ENCODE peak calls at places on chromosome 16, in nine cellular contexts. One of them, this sample, is unnamed.

GRCh38 chr16:82832861-82833260 is 206.1 kb downstream of the CDH13 start:
- DNase-seq in body of pancreas: no peak
- DNase-seq in lung: no peak
- DNase-seq in AG09309: peak; percentile 46
- DNase-seq in fibroblast of pulmonary artery: peak; percentile 37
- DNase-seq in Peyer's patch: no peak
- DNase-seq in PC-9: no peak
- DNase-seq in tibial nerve: no peak
- DNase-seq in CD4-positive, alpha-beta T cell: no peak
- DNase-seq in this sample: no peak

GRCh38 chr16:14302031-14302398 is 230.9 kb downstream of the MRTFB start:
- DNase-seq in body of pancreas: peak; percentile 81
- DNase-seq in lung: no peak
- DNase-seq in AG09309: no peak
- DNase-seq in fibroblast of pulmonary artery: peak; percentile 66
- DNase-seq in Peyer's patch: peak; percentile 72
- DNase-seq in PC-9: peak; percentile 89
- DNase-seq in tibial nerve: no peak
- DNase-seq in CD4-positive, alpha-beta T cell: no peak
- DNase-seq in this sample: no peak

GRCh38 chr16:53864819-53865491 is 161.0 kb downstream of the FTO start:
- DNase-seq in body of pancreas: no peak
- DNase-seq in lung: no peak
- DNase-seq in AG09309: no peak
- DNase-seq in fibroblast of pulmonary artery: no peak
- DNase-seq in Peyer's patch: no peak
- DNase-seq in PC-9: no peak
- DNase-seq in tibial nerve: no peak
- DNase-seq in CD4-positive, alpha-beta T cell: no peak
- DNase-seq in this sample: no peak

GRCh38 chr16:69188716-69189115 is 1.8 kb downstream of the SNTB2 start:
- DNase-seq in body of pancreas: no peak
- DNase-seq in lung: no peak
- DNase-seq in AG09309: no peak
- DNase-seq in fibroblast of pulmonary artery: peak; percentile 40
- DNase-seq in Peyer's patch: no peak
- DNase-seq in PC-9: no peak
- DNase-seq in tibial nerve: no peak
- DNase-seq in CD4-positive, alpha-beta T cell: no peak
- DNase-seq in this sample: no peak

GRCh38 chr16:72468582-72468981 is 296.6 kb upstream of the PMFBP1 start:
- DNase-seq in body of pancreas: no peak
- DNase-seq in lung: no peak
- DNase-seq in AG09309: no peak
- DNase-seq in fibroblast of pulmonary artery: peak; percentile 49
- DNase-seq in Peyer's patch: no peak
- DNase-seq in PC-9: no peak
- DNase-seq in tibial nerve: no peak
- DNase-seq in CD4-positive, alpha-beta T cell: no peak
- DNase-seq in this sample: no peak

GRCh38 chr16:85398688-85399582 is 214.2 kb upstream of the GSE1 start:
- DNase-seq in body of pancreas: no peak
- DNase-seq in lung: no peak
- DNase-seq in AG09309: no peak
- DNase-seq in fibroblast of pulmonary artery: no peak
- DNase-seq in Peyer's patch: no peak
- DNase-seq in PC-9: no peak
- DNase-seq in tibial nerve: no peak
- DNase-seq in CD4-positive, alpha-beta T cell: no peak
- DNase-seq in this sample: no peak

GRCh38 chr16:57971848-57972247 is 920 bp upstream of the CNGB1 start:
- DNase-seq in body of pancreas: no peak
- DNase-seq in lung: no peak
- DNase-seq in AG09309: no peak
- DNase-seq in fibroblast of pulmonary artery: no peak
- DNase-seq in Peyer's patch: no peak
- DNase-seq in PC-9: no peak
- DNase-seq in tibial nerve: no peak
- DNase-seq in CD4-positive, alpha-beta T cell: no peak
- DNase-seq in this sample: no peak

GRCh38 chr16:68744744-68745280 is 7.7 kb downstream of the CDH1 start:
- DNase-seq in body of pancreas: peak; percentile 91
- DNase-seq in lung: peak; percentile 89
- DNase-seq in AG09309: no peak
- DNase-seq in fibroblast of pulmonary artery: no peak
- DNase-seq in Peyer's patch: peak; percentile 60
- DNase-seq in PC-9: peak; percentile 82
- DNase-seq in tibial nerve: no peak
- DNase-seq in CD4-positive, alpha-beta T cell: no peak
- DNase-seq in this sample: no peak

GRCh38 chr16:77336637-77337036 is 98.2 kb downstream of the ADAMTS18 start:
- DNase-seq in body of pancreas: no peak
- DNase-seq in lung: no peak
- DNase-seq in AG09309: no peak
- DNase-seq in fibroblast of pulmonary artery: peak; percentile 23
- DNase-seq in Peyer's patch: no peak
- DNase-seq in PC-9: no peak
- DNase-seq in tibial nerve: no peak
- DNase-seq in CD4-positive, alpha-beta T cell: no peak
- DNase-seq in this sample: no peak

GRCh38 chr16:15691046-15691445 is 41.0 kb downstream of the NDE1 start:
- DNase-seq in body of pancreas: no peak
- DNase-seq in lung: no peak
- DNase-seq in AG09309: no peak
- DNase-seq in fibroblast of pulmonary artery: no peak
- DNase-seq in Peyer's patch: no peak
- DNase-seq in PC-9: no peak
- DNase-seq in tibial nerve: no peak
- DNase-seq in CD4-positive, alpha-beta T cell: no peak
- DNase-seq in this sample: no peak

GRCh38 chr16:74372369-74372768 is 3.7 kb upstream of the NPIPB15 start:
- DNase-seq in body of pancreas: no peak
- DNase-seq in lung: no peak
- DNase-seq in AG09309: no peak
- DNase-seq in fibroblast of pulmonary artery: no peak
- DNase-seq in Peyer's patch: no peak
- DNase-seq in PC-9: no peak
- DNase-seq in tibial nerve: no peak
- DNase-seq in CD4-positive, alpha-beta T cell: no peak
- DNase-seq in this sample: no peak

GRCh38 chr16:49491111-49491670 is 117.6 kb downstream of the C16orf78 start:
- DNase-seq in body of pancreas: no peak
- DNase-seq in lung: no peak
- DNase-seq in AG09309: no peak
- DNase-seq in fibroblast of pulmonary artery: no peak
- DNase-seq in Peyer's patch: peak; percentile 14
- DNase-seq in PC-9: no peak
- DNase-seq in tibial nerve: no peak
- DNase-seq in CD4-positive, alpha-beta T cell: no peak
- DNase-seq in this sample: no peak

GRCh38 chr16:10668322-10669045 is 26.2 kb downstream of the TEKT5 start:
- DNase-seq in body of pancreas: peak; percentile 14
- DNase-seq in lung: no peak
- DNase-seq in AG09309: no peak
- DNase-seq in fibroblast of pulmonary artery: peak; percentile 23
- DNase-seq in Peyer's patch: no peak
- DNase-seq in PC-9: peak; percentile 38
- DNase-seq in tibial nerve: no peak
- DNase-seq in CD4-positive, alpha-beta T cell: no peak
- DNase-seq in this sample: no peak

GRCh38 chr16:26569793-26570192 is 496.9 kb upstream of the C16orf82 start:
- DNase-seq in body of pancreas: peak; percentile 17
- DNase-seq in lung: no peak
- DNase-seq in AG09309: no peak
- DNase-seq in fibroblast of pulmonary artery: no peak
- DNase-seq in Peyer's patch: no peak
- DNase-seq in PC-9: no peak
- DNase-seq in tibial nerve: no peak
- DNase-seq in CD4-positive, alpha-beta T cell: no peak
- DNase-seq in this sample: no peak

GRCh38 chr16:73279451-73279850 is 231.5 kb upstream of the ZFHX3 start:
- DNase-seq in body of pancreas: no peak
- DNase-seq in lung: no peak
- DNase-seq in AG09309: no peak
- DNase-seq in fibroblast of pulmonary artery: no peak
- DNase-seq in Peyer's patch: no peak
- DNase-seq in PC-9: no peak
- DNase-seq in tibial nerve: no peak
- DNase-seq in CD4-positive, alpha-beta T cell: no peak
- DNase-seq in this sample: no peak

GRCh38 chr16:57837305-57838125 is 35.2 kb upstream of the KIFC3 start:
- DNase-seq in body of pancreas: no peak
- DNase-seq in lung: no peak
- DNase-seq in AG09309: no peak
- DNase-seq in fibroblast of pulmonary artery: no peak
- DNase-seq in Peyer's patch: no peak
- DNase-seq in PC-9: no peak
- DNase-seq in tibial nerve: no peak
- DNase-seq in CD4-positive, alpha-beta T cell: no peak
- DNase-seq in this sample: no peak

GRCh38 chr16:31352344-31353115 is 2.4 kb upstream of the ITGAX start:
- DNase-seq in body of pancreas: no peak
- DNase-seq in lung: no peak
- DNase-seq in AG09309: no peak
- DNase-seq in fibroblast of pulmonary artery: no peak
- DNase-seq in Peyer's patch: no peak
- DNase-seq in PC-9: no peak
- DNase-seq in tibial nerve: no peak
- DNase-seq in CD4-positive, alpha-beta T cell: no peak
- DNase-seq in this sample: no peak

GRCh38 chr16:30570621-30571443 is 682 bp downstream of the ZNF688 start:
- DNase-seq in body of pancreas: peak; percentile 35
- DNase-seq in lung: no peak
- DNase-seq in AG09309: no peak
- DNase-seq in fibroblast of pulmonary artery: peak; percentile 50
- DNase-seq in Peyer's patch: no peak
- DNase-seq in PC-9: no peak
- DNase-seq in tibial nerve: peak; percentile 35
- DNase-seq in CD4-positive, alpha-beta T cell: no peak
- DNase-seq in this sample: no peak

GRCh38 chr16:88882358-88883030 is 16.0 kb upstream of the PABPN1L start:
- DNase-seq in body of pancreas: peak; percentile 32
- DNase-seq in lung: no peak
- DNase-seq in AG09309: no peak
- DNase-seq in fibroblast of pulmonary artery: no peak
- DNase-seq in Peyer's patch: peak; percentile 82
- DNase-seq in PC-9: no peak
- DNase-seq in tibial nerve: no peak
- DNase-seq in CD4-positive, alpha-beta T cell: no peak
- DNase-seq in this sample: no peak
- TF ChIP-seq CTCF in body of pancreas: no peak
- TF ChIP-seq CTCF in lung: no peak
- TF ChIP-seq CTCF in AG09309: no peak
- TF ChIP-seq CTCF in fibroblast of pulmonary artery: no peak
- TF ChIP-seq CTCF in Peyer's patch: no peak
- TF ChIP-seq CTCF in PC-9: no peak
- TF ChIP-seq CTCF in tibial nerve: no peak
- TF ChIP-seq CTCF in CD4-positive, alpha-beta T cell: no peak
- TF ChIP-seq CTCF in this sample: no peak

DNA sequence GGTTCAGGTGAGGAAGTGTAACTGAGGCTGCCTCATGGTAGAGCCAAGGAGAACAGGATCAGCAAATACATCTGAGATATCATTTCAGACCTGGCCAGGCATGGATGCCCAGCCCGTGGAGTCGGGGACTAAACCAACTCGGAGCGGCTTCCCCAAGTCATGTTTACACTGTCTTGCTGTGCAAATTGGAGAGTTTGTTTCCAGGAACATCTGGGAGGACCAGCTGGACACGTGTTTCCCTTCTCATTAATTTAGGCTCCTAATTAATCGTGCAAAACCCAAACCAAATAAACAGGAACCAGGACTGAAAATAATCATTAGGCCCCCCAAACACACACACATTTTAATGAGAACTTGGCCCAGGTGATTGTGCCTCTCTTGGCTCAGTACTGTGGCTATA is 70.9 kb upstream of the SALL1 start:
- DNase-seq in body of pancreas: no peak
- DNase-seq in lung: no peak
- DNase-seq in AG09309: no peak
- DNase-seq in fibroblast of pulmonary artery: no peak
- DNase-seq in Peyer's patch: no peak
- DNase-seq in PC-9: no peak
- DNase-seq in tibial nerve: no peak
- DNase-seq in CD4-positive, alpha-beta T cell: no peak
- DNase-seq in this sample: no peak
- TF ChIP-seq CTCF in body of pancreas: no peak
- TF ChIP-seq CTCF in lung: no peak
- TF ChIP-seq CTCF in AG09309: no peak
- TF ChIP-seq CTCF in fibroblast of pulmonary artery: no peak
- TF ChIP-seq CTCF in Peyer's patch: no peak
- TF ChIP-seq CTCF in PC-9: no peak
- TF ChIP-seq CTCF in tibial nerve: no peak
- TF ChIP-seq CTCF in CD4-positive, alpha-beta T cell: no peak
- TF ChIP-seq CTCF in this sample: no peak

GRCh38 chr16:70679653-70680494 is 6.0 kb downstream of the MTSS2 start:
- DNase-seq in body of pancreas: no peak
- DNase-seq in lung: no peak
- DNase-seq in AG09309: no peak
- DNase-seq in fibroblast of pulmonary artery: no peak
- DNase-seq in Peyer's patch: no peak
- DNase-seq in PC-9: no peak
- DNase-seq in tibial nerve: no peak
- DNase-seq in CD4-positive, alpha-beta T cell: no peak
- DNase-seq in this sample: no peak
- TF ChIP-seq CTCF in body of pancreas: peak; percentile 48
- TF ChIP-seq CTCF in lung: no peak
- TF ChIP-seq CTCF in AG09309: peak; percentile 25
- TF ChIP-seq CTCF in fibroblast of pulmonary artery: peak; percentile 4
- TF ChIP-seq CTCF in Peyer's patch: peak; percentile 74
- TF ChIP-seq CTCF in PC-9: no peak
- TF ChIP-seq CTCF in tibial nerve: peak; percentile 25
- TF ChIP-seq CTCF in CD4-positive, alpha-beta T cell: no peak
- TF ChIP-seq CTCF in this sample: no peak

GRCh38 chr16:86651013-86651627 is 72.8 kb downstream of the FOXL1 start:
- DNase-seq in body of pancreas: no peak
- DNase-seq in lung: no peak
- DNase-seq in AG09309: no peak
- DNase-seq in fibroblast of pulmonary artery: no peak
- DNase-seq in Peyer's patch: no peak
- DNase-seq in PC-9: no peak
- DNase-seq in tibial nerve: no peak
- DNase-seq in CD4-positive, alpha-beta T cell: no peak
- DNase-seq in this sample: no peak

GRCh38 chr16:86651823-86652222 is 73.5 kb downstream of the FOXL1 start:
- DNase-seq in body of pancreas: no peak
- DNase-seq in lung: no peak
- DNase-seq in AG09309: no peak
- DNase-seq in fibroblast of pulmonary artery: no peak
- DNase-seq in Peyer's patch: no peak
- DNase-seq in PC-9: no peak
- DNase-seq in tibial nerve: no peak
- DNase-seq in CD4-positive, alpha-beta T cell: no peak
- DNase-seq in this sample: no peak

GRCh38 chr16:86657972-86658371 is 79.6 kb downstream of the FOXL1 start:
- DNase-seq in body of pancreas: no peak
- DNase-seq in lung: no peak
- DNase-seq in AG09309: no peak
- DNase-seq in fibroblast of pulmonary artery: no peak
- DNase-seq in Peyer's patch: no peak
- DNase-seq in PC-9: no peak
- DNase-seq in tibial nerve: no peak
- DNase-seq in CD4-positive, alpha-beta T cell: no peak
- DNase-seq in this sample: no peak

GRCh38 chr16:86649875-86650274 is 71.5 kb downstream of the FOXL1 start:
- DNase-seq in body of pancreas: no peak
- DNase-seq in lung: no peak
- DNase-seq in AG09309: no peak
- DNase-seq in fibroblast of pulmonary artery: no peak
- DNase-seq in Peyer's patch: no peak
- DNase-seq in PC-9: no peak
- DNase-seq in tibial nerve: no peak
- DNase-seq in CD4-positive, alpha-beta T cell: no peak
- DNase-seq in this sample: no peak

GRCh38 chr16:86653289-86654006 is 75.1 kb downstream of the FOXL1 start:
- DNase-seq in body of pancreas: no peak
- DNase-seq in lung: no peak
- DNase-seq in AG09309: peak; percentile 57
- DNase-seq in fibroblast of pulmonary artery: peak; percentile 21
- DNase-seq in Peyer's patch: no peak
- DNase-seq in PC-9: no peak
- DNase-seq in tibial nerve: no peak
- DNase-seq in CD4-positive, alpha-beta T cell: no peak
- DNase-seq in this sample: no peak
- TF ChIP-seq CTCF in body of pancreas: no peak
- TF ChIP-seq CTCF in lung: no peak
- TF ChIP-seq CTCF in AG09309: no peak
- TF ChIP-seq CTCF in fibroblast of pulmonary artery: no peak
- TF ChIP-seq CTCF in Peyer's patch: no peak
- TF ChIP-seq CTCF in PC-9: no peak
- TF ChIP-seq CTCF in tibial nerve: no peak
- TF ChIP-seq CTCF in CD4-positive, alpha-beta T cell: no peak
- TF ChIP-seq CTCF in this sample: no peak

This sample was measured in omental fat pad.